ENCODE peak calls at places on chromosomes 7 and 10, in four cellular contexts. One of them, this sample, is unnamed.

GRCh38 chr10:71725998-71726672 is 6.6 kb upstream of the C10orf105 start:
- DNase-seq in AG04450: no peak
- DNase-seq in hepatocyte: peak
- DNase-seq in testis: no peak
- DNase-seq in this sample: peak

GRCh38 chr10:88932539-88933256 is 19.9 kb downstream of the ACTA2 start:
- DNase-seq in hepatocyte: peak
- DNase-seq in AG04450: peak
- DNase-seq in testis: peak
- DNase-seq in this sample: peak

GRCh38 chr7:73669316-73669715 is 1.7 kb downstream of the VPS37D start:
- DNase-seq in hepatocyte: no peak
- DNase-seq in testis: no peak
- DNase-seq in AG04450: no peak
- DNase-seq in this sample: no peak

GRCh38 chr7:117008849-117009531 is 55.7 kb downstream of the ST7 start:
- DNase-seq in hepatocyte: no peak
- DNase-seq in testis: no peak
- DNase-seq in AG04450: no peak
- DNase-seq in this sample: no peak

GRCh38 chr7:100602889-100603696 is 930 bp downstream of the PCOLCE start:
- DNase-seq in testis: peak
- DNase-seq in hepatocyte: peak
- DNase-seq in AG04450: no peak
- DNase-seq in this sample: no peak

GRCh38 chr10:86363833-86364511 is 2.6 kb downstream of the GRID1 start:
- DNase-seq in hepatocyte: no peak
- DNase-seq in AG04450: no peak
- DNase-seq in testis: no peak
- DNase-seq in this sample: no peak

GRCh38 chr7:74709880-74710671 is 52.6 kb downstream of the GTF2I start:
- DNase-seq in hepatocyte: peak
- DNase-seq in testis: no peak
- DNase-seq in AG04450: no peak
- DNase-seq in this sample: no peak

GRCh38 chr10:22308390-22308789 is 7.8 kb upstream of the COMMD3 start:
- DNase-seq in hepatocyte: no peak
- DNase-seq in AG04450: no peak
- DNase-seq in testis: no peak
- DNase-seq in this sample: peak

GRCh38 chr7:106704000-106704840 is 43.3 kb upstream of the CCDC71L start:
- DNase-seq in hepatocyte: no peak
- DNase-seq in AG04450: no peak
- DNase-seq in testis: no peak
- DNase-seq in this sample: no peak

GRCh38 chr7:100171840-100172239 is 3.4 kb upstream of the GAL3ST4 start:
- DNase-seq in hepatocyte: no peak
- DNase-seq in AG04450: no peak
- DNase-seq in testis: no peak
- DNase-seq in this sample: no peak

GRCh38 chr10:132774905-132775863 is 10.8 kb downstream of the NKX6-2 start:
- DNase-seq in hepatocyte: peak
- DNase-seq in AG04450: no peak
- DNase-seq in testis: no peak
- DNase-seq in this sample: no peak

GRCh38 chr10:132961864-132962622 is 19.7 kb upstream of the CFAP46 start:
- DNase-seq in hepatocyte: peak
- DNase-seq in testis: peak
- DNase-seq in AG04450: peak
- DNase-seq in this sample: peak

GRCh38 chr10:132199268-132199853 is 12.6 kb downstream of the DPYSL4 start:
- DNase-seq in AG04450: no peak
- DNase-seq in testis: no peak
- DNase-seq in hepatocyte: no peak
- DNase-seq in this sample: no peak

GRCh38 chr10:97483526-97483925 is 14.7 kb downstream of the MMS19 start:
- DNase-seq in hepatocyte: no peak
- DNase-seq in AG04450: no peak
- DNase-seq in testis: no peak
- DNase-seq in this sample: no peak

GRCh38 chr7:44748948-44749731 is 493 bp downstream of the ZMIZ2 start:
- DNase-seq in AG04450: no peak
- DNase-seq in hepatocyte: peak
- DNase-seq in testis: peak
- DNase-seq in this sample: no peak

GRCh38 chr7:108299251-108300014 is 156.8 kb downstream of the NRCAM start:
- DNase-seq in hepatocyte: peak
- DNase-seq in AG04450: no peak
- DNase-seq in testis: no peak
- DNase-seq in this sample: no peak

GRCh38 chr10:97598407-97599271 is 9.1 kb downstream of the C10orf62 start:
- DNase-seq in hepatocyte: no peak
- DNase-seq in AG04450: no peak
- DNase-seq in testis: no peak
- DNase-seq in this sample: no peak

GRCh38 chr7:1029637-1030443 is 14.5 kb upstream of the GPR146 start:
- DNase-seq in hepatocyte: no peak
- DNase-seq in testis: no peak
- DNase-seq in AG04450: no peak
- DNase-seq in this sample: no peak

GRCh38 chr10:78408671-78409472 is 375.2 kb downstream of the RPS24 start:
- DNase-seq in hepatocyte: peak
- DNase-seq in testis: peak
- DNase-seq in AG04450: no peak
- DNase-seq in this sample: no peak

GRCh38 chr10:53358536-53358935 is 586.0 kb upstream of the MBL2 start:
- DNase-seq in AG04450: no peak
- DNase-seq in hepatocyte: no peak
- DNase-seq in testis: no peak
- DNase-seq in this sample: no peak

GRCh38 chr10:677750-678661 is 11.5 kb downstream of the DIP2C start:
- DNase-seq in AG04450: no peak
- DNase-seq in hepatocyte: no peak
- DNase-seq in testis: peak
- DNase-seq in this sample: no peak

GRCh38 chr7:148327379-148327778 is 263.2 kb upstream of the C7orf33 start:
- DNase-seq in testis: no peak
- DNase-seq in AG04450: no peak
- DNase-seq in hepatocyte: peak
- DNase-seq in this sample: peak

GRCh38 chr10:12907651-12908050 is 93.9 kb downstream of the CCDC3 start:
- DNase-seq in hepatocyte: peak
- DNase-seq in testis: no peak
- DNase-seq in AG04450: peak
- DNase-seq in this sample: no peak

GRCh38 chr7:152588350-152588749 is 87.6 kb downstream of the XRCC2 start:
- DNase-seq in testis: no peak
- DNase-seq in AG04450: peak
- DNase-seq in hepatocyte: peak
- DNase-seq in this sample: peak

GRCh38 chr7:18520450-18521235 is 25.1 kb downstream of the HDAC9 start:
- DNase-seq in hepatocyte: no peak
- DNase-seq in testis: no peak
- DNase-seq in AG04450: no peak
- DNase-seq in this sample: peak

GRCh38 chr7:516606-517456 is 2.8 kb downstream of the PDGFA start:
- DNase-seq in hepatocyte: peak
- DNase-seq in testis: no peak
- DNase-seq in AG04450: no peak
- DNase-seq in this sample: no peak

GRCh38 chr10:69912584-69912983 is 110.9 kb downstream of the COL13A1 start:
- DNase-seq in hepatocyte: peak
- DNase-seq in testis: no peak
- DNase-seq in AG04450: no peak
- DNase-seq in this sample: no peak

GRCh38 chr10:124175701-124176100 is 82.3 kb upstream of the CHST15 start:
- DNase-seq in AG04450: no peak
- DNase-seq in testis: no peak
- DNase-seq in hepatocyte: no peak
- DNase-seq in this sample: no peak

GRCh38 chr7:87935373-87935706 is 1.3 kb downstream of the ADAM22 start:
- DNase-seq in testis: no peak
- DNase-seq in AG04450: no peak
- DNase-seq in hepatocyte: no peak
- DNase-seq in this sample: no peak

GRCh38 chr7:5082806-5083205 is 37.1 kb downstream of the RBAK start:
- DNase-seq in AG04450: no peak
- DNase-seq in testis: no peak
- DNase-seq in hepatocyte: no peak
- DNase-seq in this sample: no peak

GRCh38 chr7:125899577-125899976 is 970.0 kb upstream of the POT1 start:
- DNase-seq in hepatocyte: no peak
- DNase-seq in testis: no peak
- DNase-seq in AG04450: no peak
- DNase-seq in this sample: no peak

GRCh38 chr7:137697026-137697425 is 149.7 kb downstream of the DGKI start:
- DNase-seq in testis: no peak
- DNase-seq in hepatocyte: no peak
- DNase-seq in AG04450: no peak
- DNase-seq in this sample: no peak

GRCh38 chr10:115092258-115092554 is 959 bp upstream of the ATRNL1 start:
- DNase-seq in hepatocyte: no peak
- DNase-seq in testis: no peak
- DNase-seq in AG04450: no peak
- DNase-seq in this sample: no peak

GRCh38 chr10:112122827-112123226 is 60.7 kb downstream of the GPAM start:
- DNase-seq in testis: no peak
- DNase-seq in AG04450: no peak
- DNase-seq in hepatocyte: no peak
- DNase-seq in this sample: no peak

GRCh38 chr10:119655566-119656001 is 4.4 kb downstream of the BAG3 start:
- DNase-seq in AG04450: peak
- DNase-seq in testis: peak
- DNase-seq in hepatocyte: peak
- DNase-seq in this sample: peak

GRCh38 chr7:123580406-123581161 is 21.0 kb upstream of the ASB15 start:
- DNase-seq in AG04450: no peak
- DNase-seq in hepatocyte: peak
- DNase-seq in testis: peak
- DNase-seq in this sample: peak

GRCh38 chr7:147509052-147509480 is 1081.5 kb upstream of the C7orf33 start:
- DNase-seq in testis: no peak
- DNase-seq in hepatocyte: no peak
- DNase-seq in AG04450: no peak
- DNase-seq in this sample: no peak

GRCh38 chr7:86929293-86930109 is 130.0 kb downstream of the ELAPOR2 start:
- DNase-seq in AG04450: no peak
- DNase-seq in hepatocyte: no peak
- DNase-seq in testis: no peak
- DNase-seq in this sample: no peak

GRCh38 chr10:4826788-4827324 is 849 bp downstream of the AKR1E2 start:
- DNase-seq in testis: no peak
- DNase-seq in AG04450: no peak
- DNase-seq in hepatocyte: no peak
- DNase-seq in this sample: no peak
- H3K27ac ChIP-seq in testis: peak
- H3K27ac ChIP-seq in AG04450: peak
- H3K27ac ChIP-seq in hepatocyte: peak
- H3K27ac ChIP-seq in this sample: peak

GRCh38 chr10:74826142-74827044 is at the start of gene KAT6B:
- DNase-seq in AG04450: peak
- DNase-seq in hepatocyte: peak
- DNase-seq in testis: peak
- DNase-seq in this sample: peak
- TF ChIP-seq CTCF in AG04450: peak
- TF ChIP-seq CTCF in hepatocyte: peak
- TF ChIP-seq CTCF in testis: no peak
- TF ChIP-seq CTCF in this sample: no peak

DNA sequence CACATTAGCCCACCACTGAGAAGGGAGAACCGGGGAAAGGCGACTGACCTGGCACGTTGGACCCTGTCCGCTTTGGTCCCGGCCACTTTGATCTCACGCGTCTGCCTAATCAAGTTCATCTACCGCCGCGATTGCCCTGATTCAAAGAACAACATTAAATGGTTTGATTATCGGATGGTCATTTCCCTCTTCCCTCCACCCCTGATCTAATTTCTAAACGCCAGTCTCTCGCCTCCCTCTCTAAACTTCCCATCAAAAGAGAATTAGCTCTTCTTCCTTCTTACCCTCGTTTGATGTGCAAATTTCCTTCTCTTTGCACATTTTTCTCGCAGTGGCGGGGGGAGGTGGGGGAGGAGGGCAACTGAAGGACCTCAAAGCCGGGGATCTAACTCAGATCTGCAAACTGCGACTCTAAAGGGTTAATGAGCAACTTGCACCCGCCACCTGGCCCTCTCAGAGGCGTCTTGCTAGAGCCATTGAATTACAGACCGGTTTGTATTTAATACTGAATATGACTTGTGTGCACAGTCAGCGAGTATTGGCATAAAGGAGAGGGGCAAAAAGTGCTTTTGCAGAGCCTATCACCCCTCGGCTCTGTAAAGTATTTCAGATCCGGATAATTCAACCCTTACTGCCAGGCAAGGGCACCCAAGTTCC is 603 bp upstream of the DKK1 start:
- DNase-seq in testis: no peak
- DNase-seq in AG04450: no peak
- DNase-seq in hepatocyte: peak
- DNase-seq in this sample: no peak
- H3K27ac ChIP-seq in testis: no peak
- H3K27ac ChIP-seq in AG04450: peak
- H3K27ac ChIP-seq in hepatocyte: no peak
- H3K27ac ChIP-seq in this sample: peak

GRCh38 chr7:94632338-94633024 is 23.5 kb downstream of the SGCE start:
- DNase-seq in testis: no peak
- DNase-seq in hepatocyte: peak
- DNase-seq in AG04450: no peak
- DNase-seq in this sample: peak
- TF ChIP-seq CTCF in testis: no peak
- TF ChIP-seq CTCF in hepatocyte: no peak
- TF ChIP-seq CTCF in AG04450: no peak
- TF ChIP-seq CTCF in this sample: no peak

GRCh38 chr7:153948055-153948454 is 104.1 kb upstream of the DPP6 start:
- DNase-seq in hepatocyte: no peak
- DNase-seq in testis: no peak
- DNase-seq in AG04450: no peak
- DNase-seq in this sample: no peak
- H3K27ac ChIP-seq in hepatocyte: no peak
- H3K27ac ChIP-seq in testis: no peak
- H3K27ac ChIP-seq in AG04450: no peak
- H3K27ac ChIP-seq in this sample: no peak